ENCODE peak calls at places on chromosomes 2 and 18, in nine cellular contexts. H is SK-MEL-5, Z is mesothelial cell of epicardium, U is fibroblast of mammary gland, M is NCI-H69, J is neural crest cell, E is COLO829, R is fibroblast of lung, Q is anterior cingulate cortex. I is an unnamed sample.

GRCh38 chr2:64887565-64887964 is 101.6 kb upstream of the SLC1A4 start:
- DNase-seq in H (no peak), Z (no peak), U (no peak), M (no peak), J (no peak), E (no peak), R (no peak), Q (no peak), I (no peak)

GRCh38 chr2:27958711-27959378 is 68.3 kb downstream of the BABAM2 start:
- DNase-seq in H (peak), Z (no peak), U (peak), M (no peak), J (no peak), E (no peak), R (no peak), Q (no peak), I (no peak)

GRCh38 chr2:18651842-18652774 is 62.7 kb upstream of the NT5C1B start:
- DNase-seq in H (no peak), Z (no peak), U (peak), M (no peak), J (no peak), E (no peak), R (peak), Q (no peak), I (no peak)

GRCh38 chr2:160427629-160428424 is 65.8 kb downstream of the RBMS1 start:
- DNase-seq in H (peak), Z (no peak), U (peak), M (peak), J (no peak), E (peak), R (peak), Q (no peak), I (no peak)

GRCh38 chr2:160298960-160299359 is 98.9 kb upstream of the ITGB6 start:
- DNase-seq in H (no peak), Z (no peak), U (no peak), M (no peak), J (no peak), E (no peak), R (no peak), Q (no peak), I (no peak)

GRCh38 chr2:129396980-129397599 is 582.4 kb upstream of the RAB6C start:
- DNase-seq in H (peak), Z (no peak), U (peak), M (peak), J (no peak), E (peak), R (peak), Q (no peak), I (no peak)

GRCh38 chr18:58464104-58464625 is 164.7 kb downstream of the ALPK2 start:
- DNase-seq in H (no peak), Z (no peak), U (no peak), M (no peak), J (no peak), E (no peak), R (no peak), Q (no peak), I (no peak)

GRCh38 chr18:13260114-13260926 is 41.8 kb downstream of the LDLRAD4 start:
- DNase-seq in H (no peak), Z (no peak), U (no peak), M (no peak), J (no peak), E (peak), R (no peak), Q (no peak), I (no peak)

GRCh38 chr2:73685770-73686438 is 43.7 kb upstream of the NAT8 start:
- DNase-seq in H (no peak), Z (no peak), U (no peak), M (no peak), J (no peak), E (no peak), R (no peak), Q (no peak), I (no peak)

I was measured in NCI-H187.